ENCODE peak calls at places on chromosomes 7 and 10, in six cellular contexts. R is mesenchymal stem cell, Q is neuronal stem cell, S is mesendoderm, Y is IMR-90, W is H1. L is an unnamed sample.

GRCh38 chr10:131923059-131923756 is 22.4 kb downstream of the PPP2R2D start:
- DNase-seq in R (no peak), Q (no peak), S (no peak), Y (no peak), W (no peak), L (no peak)

GRCh38 chr7:1458676-1459511 is at the start of gene MICALL2:
- DNase-seq in R (peak), Q (no peak), S (peak), Y (peak), W (no peak), L (peak)

GRCh38 chr7:108165726-108166125 is 35.6 kb upstream of the LAMB4 start:
- DNase-seq in R (no peak), Q (no peak), S (no peak), Y (no peak), W (no peak), L (no peak)

GRCh38 chr10:62036186-62037081 is 134.9 kb downstream of the ARID5B start:
- DNase-seq in R (peak), Q (no peak), S (no peak), Y (no peak), W (no peak), L (no peak)

GRCh38 chr7:35553498-35553897 is 141.4 kb downstream of the HERPUD2 start:
- DNase-seq in R (peak), Q (no peak), S (no peak), Y (no peak), W (no peak), L (no peak)

GRCh38 chr7:50837965-50838364 is 55.3 kb upstream of the GRB10 start:
- DNase-seq in R (no peak), Q (no peak), S (no peak), Y (peak), W (no peak), L (no peak)

GRCh38 chr10:6787684-6788083 is 207.6 kb upstream of the PRKCQ start:
- DNase-seq in R (no peak), Q (no peak), S (no peak), Y (no peak), W (no peak), L (no peak)

GRCh38 chr7:156115582-156115981 is 303.3 kb upstream of the SHH start:
- DNase-seq in R (no peak), Q (no peak), S (no peak), Y (no peak), W (no peak), L (no peak)

GRCh38 chr7:85688712-85689111 is 501.9 kb upstream of the SEMA3D start:
- DNase-seq in R (no peak), Q (no peak), S (no peak), Y (no peak), W (no peak), L (no peak)

GRCh38 chr10:15725603-15726002 is 5.9 kb upstream of the ITGA8 start:
- DNase-seq in R (peak), Q (no peak), S (peak), Y (peak), W (no peak), L (peak)

GRCh38 chr7:132343196-132343595 is 233.1 kb downstream of the PLXNA4 start:
- DNase-seq in R (no peak), Q (no peak), S (no peak), Y (no peak), W (no peak), L (no peak)

GRCh38 chr7:43294080-43294630 is 181.7 kb downstream of the HECW1 start:
- DNase-seq in R (peak), Q (no peak), S (peak), Y (peak), W (no peak), L (no peak)

GRCh38 chr7:148669907-148670306 is 28.8 kb upstream of the CUL1 start:
- DNase-seq in R (peak), Q (no peak), S (no peak), Y (peak), W (no peak), L (no peak)

DNA sequence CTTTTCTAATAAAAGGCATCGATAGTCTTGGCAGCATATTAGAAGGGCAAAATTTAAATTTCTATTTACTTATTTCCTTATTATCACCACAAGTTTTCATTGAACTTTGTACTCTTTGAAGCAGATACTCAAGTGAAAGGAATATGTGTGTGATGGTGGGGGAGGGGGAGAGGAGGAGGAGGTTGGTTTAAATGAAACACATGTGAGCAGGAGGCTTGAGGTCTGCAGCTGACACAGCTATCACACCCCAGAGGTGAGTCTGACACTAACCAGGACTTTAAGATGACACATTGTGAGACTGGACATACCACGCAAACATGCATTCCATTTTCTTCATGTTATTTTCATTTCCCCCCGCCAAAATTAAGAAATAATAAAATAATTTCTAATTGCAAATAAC is 63.3 kb downstream of the CTTNBP2 start:
- DNase-seq in R (no peak), Q (no peak), S (peak), Y (peak), W (no peak), L (no peak)
- H2BK5ac ChIP-seq in R (no peak), Q (no peak), S (no peak), Y (peak), W (peak), L (no peak)

DNA sequence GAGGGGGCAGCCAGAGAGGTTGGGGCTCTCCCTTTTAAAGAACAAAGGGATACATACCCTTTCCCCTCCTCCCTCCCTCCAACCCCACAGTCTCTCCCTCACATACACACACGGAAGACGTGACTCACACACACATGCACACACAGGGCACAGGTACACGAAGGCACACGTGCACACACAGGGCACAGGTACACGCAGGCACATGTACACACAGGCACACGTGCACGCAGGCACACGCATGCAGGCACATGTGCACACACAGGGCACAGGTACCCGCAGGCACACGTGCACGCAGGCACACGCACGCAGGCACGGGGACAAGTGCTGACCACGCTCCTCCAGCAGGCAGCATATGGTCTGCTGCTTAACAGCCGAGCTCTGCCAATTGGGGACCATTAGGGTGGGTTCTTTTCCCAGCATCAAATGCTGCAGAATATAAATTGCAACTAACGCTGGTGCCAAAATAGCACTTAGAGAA is 55.0 kb upstream of the TNRC18 start:
- DNase-seq in R (no peak), Q (no peak), S (no peak), Y (no peak), W (no peak), L (no peak)
- H3K9ac ChIP-seq in R (peak), Q (peak), S (peak), Y (no peak), W (no peak), L (no peak)

DNA sequence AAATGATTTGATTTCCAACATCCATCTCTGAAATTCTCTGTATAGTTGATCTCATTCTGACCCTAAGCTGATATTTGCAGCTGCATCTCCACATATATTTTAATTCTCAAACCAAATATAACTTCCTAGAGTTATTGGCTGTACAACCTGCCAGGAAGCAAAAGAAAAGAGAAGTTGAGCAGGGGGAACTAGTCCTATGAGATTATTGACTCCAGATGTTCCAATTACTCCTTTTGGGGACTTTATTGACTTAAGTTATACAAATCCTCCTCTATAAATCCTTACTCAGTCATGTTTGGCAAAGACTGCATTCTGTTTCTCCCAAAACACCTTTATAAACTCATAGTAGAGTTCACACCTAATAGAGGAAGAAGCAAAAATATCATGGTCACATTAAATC is 599.4 kb upstream of the ANKRD30A start:
- DNase-seq in R (no peak), Q (no peak), S (no peak), Y (no peak), W (no peak), L (no peak)
- H2BK5ac ChIP-seq in R (no peak), Q (no peak), S (no peak), Y (no peak), W (no peak), L (no peak)

GRCh38 chr10:75771606-75772005 is 340.2 kb downstream of the LRMDA start:
- DNase-seq in R (no peak), Q (no peak), S (no peak), Y (no peak), W (no peak), L (no peak)

GRCh38 chr10:75773813-75774547 is 342.6 kb downstream of the LRMDA start:
- DNase-seq in R (no peak), Q (no peak), S (no peak), Y (no peak), W (no peak), L (no peak)

GRCh38 chr10:75770634-75771081 is 339.2 kb downstream of the LRMDA start:
- DNase-seq in R (no peak), Q (no peak), S (no peak), Y (no peak), W (no peak), L (no peak)

GRCh38 chr10:75773139-75773801 is 341.8 kb downstream of the LRMDA start:
- DNase-seq in R (peak), Q (no peak), S (no peak), Y (peak), W (no peak), L (no peak)

GRCh38 chr10:75772153-75772887 is 340.9 kb downstream of the LRMDA start:
- DNase-seq in R (peak), Q (no peak), S (no peak), Y (no peak), W (no peak), L (no peak)
- H3K9ac ChIP-seq in R (peak), Q (no peak), S (no peak), Y (no peak), W (no peak), L (no peak)

GRCh38 chr10:25112016-25112415 is 62.8 kb upstream of the GPR158 start:
- DNase-seq in R (no peak), Q (no peak), S (no peak), Y (no peak), W (no peak), L (no peak)
- H2BK5ac ChIP-seq in R (no peak), Q (no peak), S (no peak), Y (no peak), W (no peak), L (no peak)

GRCh38 chr7:74083117-74083876 is at the start of gene LIMK1:
- DNase-seq in R (peak), Q (peak), S (peak), Y (peak), W (no peak), L (peak)
- H3K9ac ChIP-seq in R (peak), Q (peak), S (peak), Y (peak), W (peak), L (peak)

GRCh38 chr7:143901360-143901709 is 641 bp downstream of the TCAF1 start:
- DNase-seq in R (no peak), Q (peak), S (no peak), Y (peak), W (no peak), L (no peak)

GRCh38 chr7:143898810-143899209 is 3.2 kb downstream of the TCAF1 start:
- DNase-seq in R (no peak), Q (no peak), S (no peak), Y (no peak), W (no peak), L (no peak)

GRCh38 chr7:143906176-143906575 is 4.2 kb upstream of the TCAF1 start:
- DNase-seq in R (no peak), Q (no peak), S (no peak), Y (no peak), W (no peak), L (no peak)

GRCh38 chr7:143900230-143900766 is 1.7 kb downstream of the TCAF1 start:
- DNase-seq in R (no peak), Q (no peak), S (peak), Y (peak), W (no peak), L (no peak)

GRCh38 chr7:143901710-143902587 is at the start of gene TCAF1:
- DNase-seq in R (peak), Q (peak), S (peak), Y (peak), W (peak), L (peak)
- H2BK5ac ChIP-seq in R (peak), Q (peak), S (peak), Y (peak), W (peak), L (peak)

DNA sequence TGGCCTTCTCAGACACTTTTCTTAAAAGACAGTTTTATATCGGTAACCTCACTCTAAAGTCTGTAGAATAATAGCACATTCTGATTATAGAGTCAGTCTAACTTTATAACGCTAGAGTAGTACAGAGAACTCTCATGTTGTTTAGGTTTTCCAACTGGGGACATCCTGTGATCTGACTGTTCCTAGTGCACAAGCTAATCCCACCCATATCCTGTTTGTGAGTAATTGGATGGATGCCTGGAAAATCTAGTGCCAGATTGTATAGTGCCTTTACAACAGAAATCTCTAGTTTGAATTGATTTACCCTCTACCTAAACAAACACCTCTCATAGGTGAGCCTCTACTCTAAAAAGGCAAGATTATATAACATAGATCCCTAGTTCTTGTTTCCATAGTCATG is 107.4 kb downstream of the ZEB1 start:
- DNase-seq in R (peak), Q (no peak), S (peak), Y (peak), W (no peak), L (no peak)
- H3K9ac ChIP-seq in R (no peak), Q (no peak), S (no peak), Y (no peak), W (no peak), L (no peak)

DNA sequence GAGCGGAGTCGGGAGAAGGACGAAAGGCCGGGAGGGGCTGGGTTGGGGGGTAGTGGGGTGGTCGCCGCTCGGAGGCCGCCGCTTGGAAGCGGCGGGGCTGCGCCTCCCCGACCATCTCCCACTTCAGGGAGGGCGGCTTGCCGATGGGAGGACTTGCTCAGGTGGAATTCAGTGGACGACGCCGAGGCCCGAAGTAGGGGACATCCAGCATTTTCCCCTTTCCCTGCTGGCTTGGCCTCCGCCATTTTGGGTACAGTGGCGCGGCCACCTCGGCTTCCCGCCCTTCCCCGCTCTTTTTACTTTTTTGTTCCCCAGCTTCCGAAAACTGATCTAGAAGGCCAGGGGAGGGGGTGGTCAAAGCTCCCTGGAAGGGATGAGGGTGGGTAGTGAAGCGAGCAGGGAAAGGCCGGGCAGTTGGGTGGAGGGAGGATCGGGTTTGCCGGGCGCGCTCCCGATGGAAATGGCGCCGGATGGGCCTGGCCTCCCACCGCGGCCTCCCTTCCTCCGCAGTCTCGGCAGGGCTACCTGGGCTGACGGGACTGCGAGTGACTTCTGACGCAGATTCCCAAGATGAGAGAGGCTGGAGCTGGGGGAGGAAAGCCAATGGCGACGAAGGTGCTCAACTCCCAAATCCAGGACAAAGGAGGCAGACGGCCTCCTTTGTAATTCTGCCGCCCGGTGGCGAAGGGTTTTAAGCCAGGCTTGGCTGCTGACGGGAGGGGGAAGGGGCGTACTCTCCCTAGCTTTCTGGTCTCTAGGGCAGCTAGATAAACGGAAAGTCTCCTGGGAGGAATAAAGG is at the start of gene PBLD:
- DNase-seq in R (peak), Q (peak), S (peak), Y (peak), W (peak), L (peak)
- H2BK5ac ChIP-seq in R (peak), Q (peak), S (peak), Y (peak), W (peak), L (peak)

GRCh38 chr7:106717254-106717996 is 56.5 kb upstream of the CCDC71L start:
- DNase-seq in R (peak), Q (no peak), S (no peak), Y (peak), W (no peak), L (no peak)
- H3K9ac ChIP-seq in R (peak), Q (no peak), S (no peak), Y (no peak), W (no peak), L (no peak)

L was measured in trophoblast cell.